ENCODE peak calls at places on chromosomes 6 and 20, in five cellular contexts. Y is epithelial cell of esophagus; A is hypothalamus; K is activated T-helper 1 cell treated with anti-CD3 and anti-CD28 coated beads, Interleukin-12 subunit alpha, Interleukin-12 subunit beta, Interleukin-2, Interleukin-4 antibody, amounts not matched to agents 30 ng/mL and 10 ng/mL and 1 ng/mL, durations not matched to agents 14 hours and 24 hours and 36 hours; O is RKO. V is an unnamed sample.

GRCh38 chr6:149400050-149400449 is at the start of gene SUMO4:
- DNase-seq in Y (no peak), A (no peak), K (no peak), O (no peak), V (no peak)

GRCh38 chr20:47559141-47559540 is 57.5 kb downstream of the NCOA3 start:
- DNase-seq in Y (no peak), A (no peak), K (no peak), O (no peak), V (no peak)

GRCh38 chr6:23031986-23032385 is 462.6 kb downstream of the HDGFL1 start:
- DNase-seq in Y (peak), A (no peak), K (no peak), O (no peak), V (no peak)

GRCh38 chr6:86331889-86332288 is 605.4 kb upstream of the HTR1E start:
- DNase-seq in Y (no peak), A (no peak), K (no peak), O (no peak), V (no peak)

GRCh38 chr6:166937716-166938115 is 18.6 kb downstream of the RNASET2 start:
- DNase-seq in Y (no peak), A (no peak), K (no peak), O (no peak), V (no peak)

GRCh38 chr6:41059569-41059968 is 6.6 kb downstream of the APOBEC2 start:
- DNase-seq in Y (peak), A (no peak), K (no peak), O (no peak), V (no peak)

GRCh38 chr20:57289401-57290177 is 23.1 kb upstream of the BMP7 start:
- DNase-seq in Y (no peak), A (peak), K (no peak), O (no peak), V (no peak)

GRCh38 chr6:89794324-89794723 is 25.3 kb downstream of the MDN1 start:
- DNase-seq in Y (no peak), A (no peak), K (no peak), O (no peak), V (no peak)

GRCh38 chr6:24520929-24521546 is 26.3 kb downstream of the ALDH5A1 start:
- DNase-seq in Y (peak), A (peak), K (no peak), O (peak), V (peak)

GRCh38 chr20:38229376-38230252 is 30.9 kb downstream of the KIAA1755 start:
- DNase-seq in Y (peak), A (no peak), K (no peak), O (no peak), V (no peak)

GRCh38 chr20:56465997-56466396 is 2.4 kb upstream of the RTF2 start:
- DNase-seq in Y (no peak), A (no peak), K (no peak), O (no peak), V (peak)

GRCh38 chr6:170046786-170047626 is 243.9 kb downstream of the DLL1 start:
- DNase-seq in Y (no peak), A (no peak), K (no peak), O (no peak), V (no peak)

GRCh38 chr6:39228111-39228971 is 934 bp downstream of the KCNK5 start:
- DNase-seq in Y (no peak), A (no peak), K (no peak), O (peak), V (no peak)

GRCh38 chr6:99495466-99495865 is 19.8 kb downstream of the USP45 start:
- DNase-seq in Y (no peak), A (no peak), K (no peak), O (no peak), V (no peak)

GRCh38 chr6:117231466-117231865 is 33.9 kb upstream of the VGLL2 start:
- DNase-seq in Y (no peak), A (no peak), K (no peak), O (no peak), V (no peak)

GRCh38 chr6:166620478-166621113 is 6.5 kb downstream of the RPS6KA2 start:
- DNase-seq in Y (no peak), A (no peak), K (no peak), O (no peak), V (no peak)

GRCh38 chr6:3797231-3798200 is 46.0 kb upstream of the PXDC1 start:
- DNase-seq in Y (peak), A (no peak), K (no peak), O (peak), V (no peak)

GRCh38 chr6:167013946-167014345 is 14.7 kb downstream of the CEP43 start:
- DNase-seq in Y (no peak), A (no peak), K (no peak), O (no peak), V (no peak)

GRCh38 chr6:40996591-40997247 is 42.3 kb downstream of the UNC5CL start:
- DNase-seq in Y (no peak), A (no peak), K (no peak), O (no peak), V (no peak)

V was measured in stimulated activated naive B cell treated with anti-CD40 and anti-IgM and Interleukin-4, amounts not matched to agents 10 μg/mL and 1 μg/mL and 100 μg/mL, for 72 hours.